ENCODE peak calls at places on chromosomes 16 and 17, in eight cellular contexts. D, F, S, V, O, Q, Z and J are unnamed samples.

GRCh38 chr17:62880120-62880519 is 72.0 kb upstream of the MARCHF10 start:
- DNase-seq in D (no peak), F (no peak), S (no peak), V (no peak), O (no peak), Q (no peak), Z (no peak), J (no peak)

GRCh38 chr17:75602644-75603043 is 15.0 kb downstream of the MYO15B start:
- DNase-seq in D (no peak), F (no peak), S (no peak), V (no peak), O (no peak), Q (no peak), Z (no peak), J (peak; percentile 54)

GRCh38 chr17:65749479-65749878 is 188.0 kb upstream of the AXIN2 start:
- DNase-seq in D (no peak), F (no peak), S (no peak), V (no peak), O (peak; percentile 62), Q (peak; percentile 68), Z (peak; percentile 88), J (peak; percentile 28)

GRCh38 chr17:32323784-32324590 is 18.0 kb downstream of the C17orf75 start:
- DNase-seq in D (no peak), F (peak; percentile 56), S (no peak), V (no peak), O (no peak), Q (peak; percentile 61), Z (peak; percentile 5), J (peak; percentile 24)

GRCh38 chr17:29434550-29434949 is 44.4 kb downstream of the TAOK1 start:
- DNase-seq in D (no peak), F (no peak), S (no peak), V (no peak), O (no peak), Q (no peak), Z (no peak), J (no peak)

GRCh38 chr16:89383095-89384003 is 107.0 kb downstream of the ANKRD11 start:
- DNase-seq in D (no peak), F (peak; percentile 78), S (no peak), V (no peak), O (no peak), Q (no peak), Z (peak; percentile 78), J (peak; percentile 36)

GRCh38 chr17:54901230-54901847 is 687 bp downstream of the TOM1L1 start:
- DNase-seq in D (no peak), F (peak; percentile 19), S (no peak), V (no peak), O (peak; percentile 67), Q (peak; percentile 71), Z (peak; percentile 83), J (peak; percentile 63)

GRCh38 chr16:22614271-22614947 is 103.7 kb downstream of the NPIPB5 start:
- DNase-seq in D (no peak), F (peak; percentile 88), S (no peak), V (no peak), O (no peak), Q (no peak), Z (peak; percentile 32), J (no peak)

GRCh38 chr17:12995896-12996295 is 21.9 kb downstream of the ELAC2 start:
- DNase-seq in D (no peak), F (no peak), S (no peak), V (no peak), O (no peak), Q (no peak), Z (no peak), J (no peak)

GRCh38 chr16:72990003-72990521 is 57.9 kb downstream of the ZFHX3 start:
- DNase-seq in D (no peak), F (peak; percentile 64), S (peak; percentile 81), V (peak; percentile 68), O (peak; percentile 79), Q (peak; percentile 86), Z (peak; percentile 82), J (peak; percentile 76)

DNA sequence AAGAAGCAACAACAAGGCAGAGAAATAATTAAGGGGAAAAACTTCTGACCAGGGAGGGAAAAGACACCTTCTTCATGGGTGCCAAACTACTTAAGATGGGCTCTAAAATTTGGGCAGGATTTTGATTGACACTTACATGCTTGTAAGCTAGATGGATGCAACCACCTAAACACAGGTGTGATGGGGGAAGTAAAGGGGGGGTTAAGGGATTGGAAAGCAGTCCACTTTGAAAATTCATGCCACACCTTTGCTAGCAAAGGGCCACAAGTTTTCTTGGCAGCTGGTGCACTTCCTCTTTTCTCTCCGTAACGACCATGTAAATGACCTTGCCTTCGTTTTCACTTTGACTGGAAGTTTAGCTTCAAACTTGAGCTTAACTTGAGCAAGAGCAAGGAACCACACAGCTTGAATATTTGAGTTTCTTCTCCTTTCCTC is 14.3 kb upstream of the PRKAR1A start:
- DNase-seq in D (no peak), F (no peak), S (no peak), V (no peak), O (no peak), Q (no peak), Z (no peak), J (no peak)
- H3K4me3 ChIP-seq in D (peak overlapping the region; percentile 80), F (no peak overlapping the region), S (no peak overlapping the region), V (no peak overlapping the region), O (no peak overlapping the region), Q (no peak overlapping the region), Z (no peak overlapping the region), J (no peak overlapping the region)

DNA sequence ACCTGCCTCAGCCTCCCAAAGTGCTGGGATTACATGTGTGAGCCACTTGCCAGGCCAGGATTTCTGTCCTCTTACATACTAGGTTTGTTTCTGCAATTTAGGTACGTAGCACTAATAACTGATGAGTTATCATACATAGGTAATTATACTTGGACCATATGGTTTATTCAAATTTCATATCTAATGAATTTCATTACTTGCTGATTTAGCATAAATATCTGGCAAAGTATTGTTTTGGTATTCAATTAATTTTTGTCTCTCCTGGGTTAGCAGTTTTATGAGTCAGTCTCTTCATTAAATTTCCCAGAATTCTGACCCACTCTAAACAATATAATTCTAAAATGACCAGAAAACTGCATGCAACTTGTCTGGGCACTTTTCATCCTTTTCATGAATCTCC is 2146.5 kb downstream of the TP53TG3F start:
- DNase-seq in D (no peak), F (no peak), S (no peak), V (no peak), O (no peak), Q (no peak), Z (no peak), J (no peak)
- H3K9me3 ChIP-seq in D (no peaks in the 10 kb centered on the region), F (no peaks in the 10 kb centered on the region), S (no peaks in the 10 kb centered on the region), V (no peaks in the 10 kb centered on the region), O (no peaks in the 10 kb centered on the region), Q (no peaks in the 10 kb centered on the region), Z (no peaks in the 10 kb centered on the region), J (no peaks in the 10 kb centered on the region)

GRCh38 chr17:36506249-36506826 is 19.9 kb downstream of the ZNHIT3 start:
- DNase-seq in D (no peak), F (no peak), S (no peak), V (no peak), O (no peak), Q (no peak), Z (no peak), J (no peak)

GRCh38 chr17:36501963-36502362 is 15.5 kb downstream of the ZNHIT3 start:
- DNase-seq in D (no peak), F (no peak), S (no peak), V (no peak), O (no peak), Q (no peak), Z (no peak), J (no peak)

GRCh38 chr17:36503456-36504155 is 17.1 kb downstream of the ZNHIT3 start:
- DNase-seq in D (no peak), F (no peak), S (no peak), V (no peak), O (no peak), Q (no peak), Z (no peak), J (no peak)

GRCh38 chr17:36505171-36505570 is 18.7 kb downstream of the ZNHIT3 start:
- DNase-seq in D (no peak), F (no peak), S (no peak), V (no peak), O (no peak), Q (no peak), Z (no peak), J (no peak)

GRCh38 chr17:36504156-36504545 is 17.7 kb downstream of the ZNHIT3 start:
- DNase-seq in D (no peak), F (no peak), S (no peak), V (no peak), O (no peak), Q (no peak), Z (no peak), J (no peak)
- H3K4me3 ChIP-seq in D (no peak overlapping the region), F (no peak overlapping the region), S (no peak overlapping the region), V (no peak overlapping the region), O (no peak overlapping the region), Q (no peak overlapping the region), Z (no peak overlapping the region), J (no peak overlapping the region)

DNA sequence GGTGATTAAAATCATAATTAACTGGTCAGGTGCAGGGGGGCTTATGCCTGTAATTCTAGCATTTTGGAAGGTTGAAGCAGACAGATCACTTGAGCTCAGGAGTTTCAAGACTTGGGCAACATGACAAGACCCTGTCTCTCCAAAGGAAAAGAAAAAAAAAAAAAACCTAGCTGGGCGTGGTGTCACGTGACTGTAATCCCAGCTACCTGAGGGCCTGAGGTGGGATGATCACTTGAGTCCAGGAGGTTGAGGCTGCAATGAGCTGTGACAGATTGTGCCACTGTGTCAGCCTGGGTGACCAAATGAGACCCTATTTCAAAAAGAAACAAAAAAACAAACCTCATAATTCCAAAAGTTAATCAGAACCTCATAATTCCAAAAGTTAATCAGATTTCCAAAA is 505.5 kb downstream of the CDH8 start:
- DNase-seq in D (no peak), F (no peak), S (no peak), V (no peak), O (no peak), Q (no peak), Z (no peak), J (no peak)
- H3K9me3 ChIP-seq in D (peaks cover 4% of the 10 kb centered on the region), F (no peaks in the 10 kb centered on the region), S (no peaks in the 10 kb centered on the region), V (no peaks in the 10 kb centered on the region), O (no peaks in the 10 kb centered on the region), Q (peaks cover 4% of the 10 kb centered on the region), Z (no peaks in the 10 kb centered on the region), J (no peaks in the 10 kb centered on the region)